ENCODE peak calls at places on chromosomes 6 and 20, in five cellular contexts. W is Peyer's patch; C is spleen; M is lower lobe of right lung; B is CD8-positive, alpha-beta T cell. D is an unnamed sample.

GRCh38 chr6:9532621-9533557 is 882.0 kb downstream of the TFAP2A start:
- DNase-seq in C (no peak), B (no peak), M (no peak), W (no peak), D (no peak)

GRCh38 chr20:62603907-62604785 is 38.2 kb upstream of the SLCO4A1 start:
- DNase-seq in C (no peak), W (no peak), M (no peak), B (no peak), D (no peak)

GRCh38 chr20:63005240-63005861 is 1.4 kb downstream of the BHLHE23 start:
- DNase-seq in C (no peak), M (no peak), B (no peak), W (no peak), D (no peak)

GRCh38 chr6:167678102-167679101 is 148.3 kb upstream of the AFDN start:
- DNase-seq in W (peak), M (no peak), C (no peak), B (no peak), D (no peak)

GRCh38 chr6:168192901-168193815 is 114.1 kb upstream of the FRMD1 start:
- DNase-seq in W (peak), C (no peak), M (no peak), B (no peak), D (no peak)

GRCh38 chr6:119110601-119111548 is 32.4 kb upstream of the FAM184A start:
- DNase-seq in B (no peak), M (no peak), W (no peak), C (no peak), D (no peak)

GRCh38 chr6:15400572-15401004 is 154.7 kb downstream of the JARID2 start:
- DNase-seq in W (no peak), B (no peak), M (peak), C (peak), D (peak)

GRCh38 chr6:157569543-157569942 is 188.6 kb downstream of the ZDHHC14 start:
- DNase-seq in C (no peak), B (no peak), M (no peak), W (no peak), D (no peak)

GRCh38 chr20:46411637-46412036 is 5.2 kb upstream of the ELMO2 start:
- DNase-seq in M (no peak), C (no peak), B (no peak), W (no peak), D (no peak)

GRCh38 chr6:131937703-131938631 is 13.2 kb downstream of the CCN2 start:
- DNase-seq in C (no peak), W (no peak), B (no peak), M (no peak), D (no peak)

GRCh38 chr6:170555305-170555704 is 1.1 kb downstream of the TBP start:
- DNase-seq in C (no peak), W (no peak), M (no peak), B (no peak), D (no peak)

GRCh38 chr6:134175532-134176282 is 123.3 kb upstream of the SLC2A12 start:
- DNase-seq in M (peak), W (peak), C (peak), B (no peak), D (peak)

GRCh38 chr20:34676642-34677373 is at the start of gene PIGU:
- DNase-seq in M (peak), W (peak), C (peak), B (peak), D (peak)
- TF ChIP-seq CTCF in M (peak), W (peak), C (peak), B (no peak), D (no peak)

GRCh38 chr20:25054133-25054820 is 3.7 kb downstream of the ACSS1 start:
- DNase-seq in C (peak), M (no peak), W (peak), B (no peak), D (no peak)

GRCh38 chr20:25056601-25057233 is 1.2 kb downstream of the ACSS1 start:
- DNase-seq in M (no peak), C (peak), W (no peak), B (no peak), D (peak)

GRCh38 chr20:25057234-25058050 is 497 bp downstream of the ACSS1 start:
- DNase-seq in M (peak), B (peak), W (peak), C (peak), D (peak)

GRCh38 chr20:25054995-25055629 is 2.8 kb downstream of the ACSS1 start:
- DNase-seq in B (no peak), M (no peak), W (peak), C (no peak), D (no peak)

DNA sequence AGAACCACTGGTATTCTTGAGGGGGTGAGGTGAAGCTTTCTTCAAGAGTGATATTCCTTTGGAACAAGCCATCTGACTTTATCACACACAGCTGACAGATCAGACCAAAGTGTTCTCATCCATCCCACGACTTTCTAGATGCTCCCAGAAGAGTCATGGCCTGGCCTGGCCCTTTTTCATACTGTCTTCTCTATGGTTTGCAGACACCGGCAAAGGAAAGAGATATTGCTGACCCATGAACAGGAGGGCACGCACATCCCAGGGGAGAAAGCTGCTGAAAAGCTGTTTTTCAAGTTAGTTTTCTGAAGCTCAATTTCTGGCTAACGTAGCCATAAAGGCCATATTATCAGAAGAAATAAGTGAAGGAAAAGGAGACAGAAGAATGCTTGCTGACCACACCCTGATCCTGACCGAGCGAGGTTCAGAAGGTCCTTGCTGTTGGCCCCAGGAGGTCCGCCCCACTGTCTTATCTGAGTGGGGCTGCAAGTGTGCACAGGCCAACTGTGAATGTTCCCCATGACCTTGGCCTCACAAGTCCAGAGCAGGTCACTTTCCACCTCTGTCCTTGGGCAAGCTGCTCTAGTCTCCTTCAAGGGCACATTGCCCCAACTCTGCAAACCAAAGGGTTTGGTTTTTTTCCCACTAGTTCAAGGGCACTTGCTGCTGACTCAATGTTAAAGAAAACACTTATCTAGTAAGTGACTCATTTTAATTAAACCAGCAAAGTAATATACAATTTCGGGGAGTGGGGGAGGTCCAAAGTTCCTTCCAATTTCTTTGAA is 2.0 kb downstream of the ACSS1 start:
- DNase-seq in M (no peak), B (no peak), W (peak), C (peak), D (no peak)
- H3K4me3 ChIP-seq in M (peak), B (peak), W (peak), C (peak), D (no peak)

DNA sequence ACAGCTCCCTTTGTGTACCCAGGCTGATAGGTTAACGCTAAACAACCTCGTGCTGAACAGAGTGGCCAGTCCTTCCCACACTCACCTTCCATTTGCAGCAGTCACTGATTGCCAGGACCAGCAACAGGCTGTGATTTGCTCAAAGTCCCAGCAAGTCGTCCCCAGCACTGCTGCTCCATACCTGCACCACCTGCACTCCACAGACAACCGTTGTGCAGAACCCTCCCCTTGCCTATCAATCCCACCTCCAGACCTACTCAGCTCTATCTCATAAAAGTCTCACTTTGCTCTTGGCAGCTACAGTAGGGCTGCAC is 43.1 kb upstream of the SCML4 start:
- DNase-seq in W (no peak), M (no peak), B (no peak), C (no peak), D (no peak)
- TF ChIP-seq CTCF in W (no peak), M (no peak), B (peak), C (peak), D (no peak)

DNA sequence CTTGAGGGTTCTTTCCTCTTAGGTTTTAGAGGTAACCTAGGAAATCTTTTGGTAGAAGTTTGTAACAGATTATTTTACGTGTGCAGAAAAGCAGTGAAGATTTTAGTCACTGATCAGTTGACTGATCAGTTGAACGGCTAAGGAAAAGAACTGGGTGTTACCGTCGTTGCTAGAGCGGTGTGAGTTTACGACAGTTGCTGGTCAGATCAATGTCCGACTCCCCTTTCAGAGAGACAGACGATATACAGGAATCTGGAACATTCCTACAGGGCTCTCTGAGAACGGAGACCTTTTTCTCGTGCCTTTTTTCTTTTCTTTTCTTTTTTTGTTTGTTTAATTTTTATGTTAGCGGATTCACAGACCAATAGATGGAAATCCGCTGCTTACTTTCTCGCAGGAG is 132.1 kb upstream of the ZNF184 start:
- DNase-seq in C (no peak), B (no peak), M (no peak), W (no peak), D (no peak)
- H3K4me3 ChIP-seq in C (no peak), B (no peak), M (no peak), W (no peak), D (no peak)

DNA sequence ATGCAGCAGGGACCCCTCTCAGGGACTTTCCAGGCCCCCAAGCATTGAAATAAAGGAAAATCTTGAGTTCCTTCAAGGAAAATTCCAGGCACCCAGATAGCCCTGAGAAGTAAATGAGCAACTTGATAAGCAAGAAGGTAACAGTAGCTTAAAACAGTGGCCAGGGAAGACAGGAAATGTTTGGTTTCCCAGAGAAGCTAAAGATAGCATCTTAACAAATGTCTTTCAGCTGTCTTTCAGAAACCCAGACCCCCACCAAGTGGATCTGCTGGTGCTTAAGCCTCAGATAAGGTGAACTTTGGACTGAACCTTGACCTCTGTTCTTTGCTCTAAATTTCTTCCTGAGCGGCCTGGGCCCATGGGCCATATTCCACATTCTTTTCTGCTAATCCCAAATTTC is 117.8 kb upstream of the CST7 start:
- DNase-seq in B (no peak), M (no peak), C (no peak), W (no peak), D (no peak)
- TF ChIP-seq CTCF in B (no peak), M (no peak), C (no peak), W (no peak), D (no peak)

GRCh38 chr6:152696543-152696942 is 1.2 kb upstream of the MYCT1 start:
- DNase-seq in C (no peak), W (no peak), M (no peak), B (no peak), D (no peak)

GRCh38 chr6:152700427-152700826 is 2.7 kb downstream of the MYCT1 start:
- DNase-seq in W (no peak), B (no peak), M (no peak), C (no peak), D (no peak)

GRCh38 chr6:152698692-152699091 is 995 bp downstream of the MYCT1 start:
- DNase-seq in M (no peak), W (no peak), C (no peak), B (no peak), D (no peak)

GRCh38 chr6:152697634-152698033 is at the start of gene MYCT1:
- DNase-seq in W (no peak), C (no peak), B (no peak), M (no peak), D (no peak)

DNA sequence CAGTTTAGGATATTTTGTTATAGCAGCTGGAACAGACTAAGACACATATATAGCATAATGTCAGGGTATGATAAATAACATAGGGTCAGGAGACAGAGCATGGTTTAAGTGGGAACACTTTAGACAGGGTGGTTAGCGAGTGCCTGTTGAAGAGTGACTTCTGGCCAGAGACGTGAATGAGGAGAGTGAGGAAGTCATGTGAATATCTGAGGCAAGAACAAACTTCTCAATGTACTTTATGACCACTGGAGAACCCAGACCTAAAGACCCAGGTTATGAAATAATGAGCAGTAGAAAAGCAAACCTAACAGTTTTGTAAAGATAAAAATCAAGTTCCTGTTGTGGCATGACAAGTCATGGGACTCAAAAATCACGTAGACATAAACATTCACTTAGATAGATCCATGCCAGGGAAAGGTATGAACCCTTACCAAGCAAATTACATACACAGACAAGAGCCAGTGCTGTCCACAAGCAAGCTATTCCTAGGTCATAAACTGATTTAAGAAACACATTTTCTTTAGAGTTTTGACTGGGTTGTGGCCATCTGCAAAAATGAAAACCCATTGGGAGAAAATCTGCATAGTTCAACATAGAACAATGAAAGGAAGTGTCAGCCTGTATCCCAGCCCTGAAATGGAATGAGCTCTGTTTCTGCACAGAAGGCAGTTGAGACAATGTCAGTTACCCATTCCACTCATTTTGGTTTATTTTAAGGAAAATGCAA is 2.2 kb upstream of the MYCT1 start:
- DNase-seq in C (no peak), M (no peak), B (no peak), W (no peak), D (no peak)
- H3K4me3 ChIP-seq in C (no peak), M (no peak), B (no peak), W (no peak), D (no peak)

GRCh38 chr6:81752084-81752968 is at the start of gene TENT5A:
- DNase-seq in M (peak), B (peak), C (peak), W (peak), D (peak)
- TF ChIP-seq CTCF in M (no peak), B (no peak), C (no peak), W (no peak), D (no peak)

D was measured in lower leg skin.